ENCODE peak calls at places on chromosomes 7 and 10, in five cellular contexts. L is left colon, R is prostate gland, O is NB4, G is HFFc6. U is an unnamed sample.
A peak's percentile ranks its signal among the peaks of the same experiment; 100 is the strongest.

GRCh38 chr7:100604078-100604975 is 2.2 kb downstream of the PCOLCE start:
- DNase-seq in L (peak; percentile 79), R (peak; percentile 54), O (peak; percentile 94), G (peak; percentile 48), U (peak; percentile 50)

GRCh38 chr7:25098096-25099046 is 26.7 kb downstream of the CYCS start:
- DNase-seq in L (no peak), R (peak; percentile 43), O (peak; percentile 82), G (peak; percentile 64), U (peak; percentile 74)

GRCh38 chr7:94561841-94562514 is 52.4 kb downstream of the CASD1 start:
- DNase-seq in L (no peak), R (no peak), O (no peak), G (peak; percentile 28), U (no peak)

GRCh38 chr7:54961391-54961790 is 57.4 kb upstream of the EGFR start:
- DNase-seq in L (no peak), R (no peak), O (no peak), G (no peak), U (no peak)

GRCh38 chr10:116469437-116469836 is 41.8 kb downstream of the PNLIPRP3 start:
- DNase-seq in L (no peak), R (no peak), O (no peak), G (peak; percentile 4), U (no peak)

GRCh38 chr7:2387897-2388636 is 15.3 kb upstream of the CHST12 start:
- DNase-seq in L (no peak), R (no peak), O (no peak), G (no peak), U (no peak)

GRCh38 chr10:129742742-129743550 is 221.1 kb downstream of the EBF3 start:
- DNase-seq in L (peak; percentile 4), R (no peak), O (no peak), G (no peak), U (no peak)

GRCh38 chr7:70063796-70064423 is 465.6 kb downstream of the AUTS2 start:
- DNase-seq in L (no peak), R (no peak), O (no peak), G (no peak), U (no peak)

GRCh38 chr10:129098517-129098916 is 368.5 kb upstream of the MGMT start:
- DNase-seq in L (no peak), R (no peak), O (no peak), G (no peak), U (no peak)

GRCh38 chr10:23980054-23980453 is 228.9 kb upstream of the KIAA1217 start:
- DNase-seq in L (no peak), R (peak; percentile 38), O (no peak), G (no peak), U (no peak)

GRCh38 chr7:108420482-108420908 is 35.7 kb downstream of the NRCAM start:
- DNase-seq in L (no peak), R (no peak), O (peak; percentile 70), G (no peak), U (no peak)